ENCODE peak calls at places on chromosome 19, in four cellular contexts. O is AG20443; Q is fibroblast of pulmonary artery; S is stimulated activated CD8-positive, alpha-beta memory T cell treated with anti-CD3 and anti-CD28 coated beads, Interleukin-7, amount 100 ng/mL, for 1 hour. F is an unnamed sample.
A peak's percentile ranks its signal among the peaks of the same experiment; 100 is the strongest.

GRCh38 chr19:5889288-5889971 is 14.2 kb downstream of the NDUFA11 start:
- DNase-seq in S (no peak), Q (no peak), O (peak; percentile 27), F (no peak)

GRCh38 chr19:47436712-47437401 is 17.5 kb upstream of the MEIS3 start:
- DNase-seq in S (peak; percentile 82), Q (peak; percentile 67), O (peak; percentile 81), F (peak; percentile 51)

GRCh38 chr19:18478545-18479311 is 40.8 kb upstream of the ISYNA1 start:
- DNase-seq in Q (peak; percentile 92), O (peak; percentile 91), S (no peak), F (peak; percentile 87)

GRCh38 chr19:16320987-16321386 is 3.6 kb upstream of the KLF2 start:
- DNase-seq in S (no peak), O (no peak), Q (no peak), F (no peak)

GRCh38 chr19:49403404-49404187 is 15.5 kb downstream of the KASH5 start:
- DNase-seq in Q (no peak), O (no peak), S (no peak), F (no peak)

GRCh38 chr19:34818270-34818669 is 45.3 kb upstream of the ZNF599 start:
- DNase-seq in Q (no peak), O (no peak), S (no peak), F (no peak)

GRCh38 chr19:11131471-11131870 is 24.1 kb downstream of the SPC24 start:
- DNase-seq in S (no peak), Q (no peak), O (no peak), F (no peak)

GRCh38 chr19:29476528-29476927 is 49.3 kb upstream of the VSTM2B start:
- DNase-seq in Q (no peak), S (no peak), O (no peak), F (no peak)

GRCh38 chr19:37817180-37817911 is 38.0 kb upstream of the ZNF573 start:
- DNase-seq in S (peak; percentile 5), Q (peak; percentile 27), O (peak; percentile 93), F (peak; percentile 17)

GRCh38 chr19:7789447-7789846 is 26.4 kb downstream of the CLEC4M start:
- DNase-seq in O (no peak), S (no peak), Q (no peak), F (no peak)

GRCh38 chr19:40754611-40755247 is 3.7 kb downstream of the SNRPA start:
- DNase-seq in O (no peak), S (no peak), Q (no peak), F (no peak)

GRCh38 chr19:37989855-37990254 is 82.8 kb downstream of the SIPA1L3 start:
- DNase-seq in O (no peak), S (no peak), Q (no peak), F (no peak)

GRCh38 chr19:30881986-30882385 is 467.2 kb downstream of the TSHZ3 start:
- DNase-seq in S (no peak), Q (no peak), O (no peak), F (no peak)